ENCODE peak calls at places on chromosomes 2 and 18, in five cellular contexts. C is KBM-7, U is amygdala, Z is skeletal muscle cell, K is AG08395. E is an unnamed sample.

GRCh38 chr2:150732064-150732463 is 244.6 kb upstream of the RND3 start:
- DNase-seq in U (no peak), Z (peak; percentile 21), C (no peak), K (peak; percentile 52), E (no peak)

GRCh38 chr18:54240629-54241107 is 16.2 kb upstream of the MBD2 start:
- DNase-seq in Z (no peak), U (no peak), C (no peak), K (no peak), E (no peak)

GRCh38 chr18:34121157-34121807 is 103.4 kb downstream of the NOL4 start:
- DNase-seq in C (no peak), U (no peak), K (peak; percentile 2), Z (peak; percentile 60), E (no peak)

GRCh38 chr2:209946539-209946938 is 55.9 kb upstream of the RPE start:
- DNase-seq in Z (no peak), U (no peak), C (no peak), K (no peak), E (no peak)

GRCh38 chr2:69997296-69998184 is 36.1 kb upstream of the ASPRV1 start:
- DNase-seq in K (peak; percentile 77), C (peak; percentile 23), Z (peak; percentile 4), U (no peak), E (no peak)

GRCh38 chr18:50853863-50854271 is 25.1 kb upstream of the ME2 start:
- DNase-seq in U (no peak), Z (no peak), C (no peak), K (no peak), E (no peak)

GRCh38 chr2:200913654-200914053 is 24.5 kb downstream of the NIF3L1 start:
- DNase-seq in C (no peak), K (peak; percentile 72), Z (peak; percentile 19), U (no peak), E (no peak)

GRCh38 chr2:191854385-191855372 is 7.8 kb upstream of the CAVIN2 start:
- DNase-seq in Z (no peak), U (no peak), C (no peak), K (peak; percentile 34), E (no peak)

GRCh38 chr18:57004366-57005121 is 142.3 kb upstream of the BOD1L2 start:
- DNase-seq in U (no peak), C (peak; percentile 54), K (peak; percentile 48), Z (no peak), E (peak; percentile 63)

GRCh38 chr18:74501386-74501785 is 5.2 kb downstream of the CNDP2 start:
- DNase-seq in Z (no peak), K (no peak), U (no peak), C (no peak), E (no peak)

GRCh38 chr2:235709969-235710879 is 216.4 kb downstream of the AGAP1 start:
- DNase-seq in Z (no peak), K (no peak), U (no peak), C (no peak), E (no peak)

GRCh38 chr2:124652099-124652498 is 627.0 kb downstream of the CNTNAP5 start:
- DNase-seq in C (no peak), K (no peak), Z (no peak), U (no peak), E (no peak)

GRCh38 chr18:36212301-36212977 is 25.1 kb downstream of the MOCOS start:
- DNase-seq in C (no peak), K (no peak), Z (no peak), U (no peak), E (no peak)

GRCh38 chr2:239318091-239318725 is 82.6 kb downstream of the HDAC4 start:
- DNase-seq in Z (no peak), K (no peak), U (no peak), C (no peak), E (no peak)

GRCh38 chr2:172965433-172965832 is 110.2 kb upstream of the MAP3K20 start:
- DNase-seq in C (no peak), Z (no peak), U (no peak), K (no peak), E (no peak)

GRCh38 chr2:27653397-27653796 is 10.0 kb downstream of the SUPT7L start:
- DNase-seq in U (no peak), K (no peak), Z (no peak), C (no peak), E (no peak)

GRCh38 chr18:47997338-47997780 is 66.9 kb upstream of the SMAD2 start:
- DNase-seq in U (no peak), K (no peak), C (peak; percentile 65), Z (peak; percentile 3), E (no peak)

GRCh38 chr2:14261771-14262170 is 370.7 kb upstream of the LRATD1 start:
- DNase-seq in C (no peak), U (no peak), Z (no peak), K (no peak), E (no peak)

GRCh38 chr2:152814475-152815030 is 96.1 kb downstream of the ARL6IP6 start:
- DNase-seq in K (no peak), Z (no peak), C (no peak), U (no peak), E (no peak)

GRCh38 chr2:28895189-28895893 is 874 bp downstream of the WDR43 start:
- DNase-seq in U (no peak), Z (no peak), C (peak; percentile 64), K (peak; percentile 26), E (no peak)

GRCh38 chr18:6055711-6056110 is 160.4 kb upstream of the TMEM200C start:
- DNase-seq in K (peak; percentile 20), U (no peak), Z (peak; percentile 36), C (no peak), E (no peak)

GRCh38 chr18:8257851-8258434 is 351.3 kb upstream of the RAB12 start:
- DNase-seq in C (no peak), K (no peak), U (no peak), Z (no peak), E (no peak)

GRCh38 chr18:8865934-8866333 is 160.6 kb downstream of the MTCL1 start:
- DNase-seq in K (no peak), C (no peak), Z (no peak), U (no peak), E (no peak)

GRCh38 chr2:102514061-102514785 is 41.2 kb downstream of the SLC9A4 start:
- DNase-seq in C (no peak), Z (peak; percentile 75), K (peak; percentile 91), U (no peak), E (no peak)

GRCh38 chr18:4468515-4468914 is 13.4 kb upstream of the DLGAP1 start:
- DNase-seq in U (no peak), C (no peak), K (no peak), Z (no peak), E (no peak)

GRCh38 chr2:128456281-128456680 is 137.6 kb upstream of the HS6ST1 start:
- DNase-seq in K (no peak), C (no peak), U (no peak), Z (no peak), E (no peak)

GRCh38 chr2:217061916-217062315 is 202.1 kb upstream of the TNP1 start:
- DNase-seq in Z (no peak), C (no peak), U (peak; percentile 26), K (no peak), E (no peak)

GRCh38 chr2:8800821-8801220 is 36.6 kb downstream of the KIDINS220 start:
- DNase-seq in C (no peak), Z (no peak), K (no peak), U (no peak), E (no peak)

GRCh38 chr2:85344356-85344954 is 9.9 kb downstream of the RETSAT start:
- DNase-seq in K (no peak), Z (no peak), C (no peak), U (no peak), E (no peak)

GRCh38 chr2:26898480-26899058 is 50.6 kb downstream of the DPYSL5 start:
- DNase-seq in U (no peak), Z (no peak), C (no peak), K (no peak), E (no peak)

GRCh38 chr2:150296795-150297546 is 190.5 kb downstream of the RND3 start:
- DNase-seq in C (no peak), K (peak; percentile 26), Z (peak; percentile 53), U (no peak), E (no peak)

GRCh38 chr2:20198001-20198400 is 26.9 kb downstream of the SDC1 start:
- DNase-seq in U (no peak), K (no peak), C (no peak), Z (no peak), E (no peak)

GRCh38 chr2:84483320-84483719 is 24.2 kb upstream of the SUCLG1 start:
- DNase-seq in U (no peak), K (no peak), C (no peak), Z (no peak), E (no peak)

GRCh38 chr2:167293172-167293781 is 405.0 kb downstream of the XIRP2 start:
- DNase-seq in K (no peak), C (peak; percentile 9), Z (no peak), U (no peak), E (no peak)

E was measured in GM12878.